ENCODE peak calls at places on chromosome 1, in four cellular contexts. One of them, this sample, is unnamed.

GRCh38 chr1:35461966-35462651 is 95.1 kb downstream of the KIAA0319L start:
- DNase-seq in HTR-8/SVneo: no peak
- DNase-seq in AG04449: no peak
- DNase-seq in stimulated activated naive B cell treated with anti-CD40 and anti-IgM and Interleukin-4, amounts not matched to agents 10 μg/mL and 1 μg/mL and 100 μg/mL, for 72 hours: no peak
- DNase-seq in this sample: no peak

GRCh38 chr1:45822644-45823043 is 19.2 kb downstream of the MAST2 start:
- DNase-seq in HTR-8/SVneo: no peak
- DNase-seq in AG04449: no peak
- DNase-seq in stimulated activated naive B cell treated with anti-CD40 and anti-IgM and Interleukin-4, amounts not matched to agents 10 μg/mL and 1 μg/mL and 100 μg/mL, for 72 hours: no peak
- DNase-seq in this sample: no peak

GRCh38 chr1:82880506-82880905 is 1079.8 kb downstream of the ADGRL2 start:
- DNase-seq in HTR-8/SVneo: no peak
- DNase-seq in AG04449: no peak
- DNase-seq in stimulated activated naive B cell treated with anti-CD40 and anti-IgM and Interleukin-4, amounts not matched to agents 10 μg/mL and 1 μg/mL and 100 μg/mL, for 72 hours: no peak
- DNase-seq in this sample: no peak

GRCh38 chr1:77655431-77655974 is 27.0 kb downstream of the ZZZ3 start:
- DNase-seq in HTR-8/SVneo: no peak
- DNase-seq in AG04449: no peak
- DNase-seq in stimulated activated naive B cell treated with anti-CD40 and anti-IgM and Interleukin-4, amounts not matched to agents 10 μg/mL and 1 μg/mL and 100 μg/mL, for 72 hours: no peak
- DNase-seq in this sample: no peak

GRCh38 chr1:116154536-116154935 is 43.3 kb downstream of the MAB21L3 start:
- DNase-seq in HTR-8/SVneo: no peak
- DNase-seq in AG04449: no peak
- DNase-seq in stimulated activated naive B cell treated with anti-CD40 and anti-IgM and Interleukin-4, amounts not matched to agents 10 μg/mL and 1 μg/mL and 100 μg/mL, for 72 hours: no peak
- DNase-seq in this sample: no peak

GRCh38 chr1:21955474-21956281 is 18.6 kb upstream of the HSPG2 start:
- DNase-seq in HTR-8/SVneo: no peak
- DNase-seq in AG04449: no peak
- DNase-seq in stimulated activated naive B cell treated with anti-CD40 and anti-IgM and Interleukin-4, amounts not matched to agents 10 μg/mL and 1 μg/mL and 100 μg/mL, for 72 hours: no peak
- DNase-seq in this sample: no peak

GRCh38 chr1:116382321-116382720 is 9.3 kb downstream of the ATP1A1 start:
- DNase-seq in HTR-8/SVneo: no peak
- DNase-seq in AG04449: no peak
- DNase-seq in stimulated activated naive B cell treated with anti-CD40 and anti-IgM and Interleukin-4, amounts not matched to agents 10 μg/mL and 1 μg/mL and 100 μg/mL, for 72 hours: no peak
- DNase-seq in this sample: no peak

GRCh38 chr1:53602376-53602775 is 136.6 kb downstream of the GLIS1 start:
- DNase-seq in HTR-8/SVneo: no peak
- DNase-seq in AG04449: no peak
- DNase-seq in stimulated activated naive B cell treated with anti-CD40 and anti-IgM and Interleukin-4, amounts not matched to agents 10 μg/mL and 1 μg/mL and 100 μg/mL, for 72 hours: no peak
- DNase-seq in this sample: no peak

GRCh38 chr1:211653329-211653728 is 22.1 kb downstream of the NEK2 start:
- DNase-seq in HTR-8/SVneo: no peak
- DNase-seq in AG04449: no peak
- DNase-seq in stimulated activated naive B cell treated with anti-CD40 and anti-IgM and Interleukin-4, amounts not matched to agents 10 μg/mL and 1 μg/mL and 100 μg/mL, for 72 hours: no peak
- DNase-seq in this sample: no peak

GRCh38 chr1:223707270-223708000 is 4.9 kb upstream of the CAPN2 start:
- DNase-seq in HTR-8/SVneo: peak
- DNase-seq in AG04449: peak
- DNase-seq in stimulated activated naive B cell treated with anti-CD40 and anti-IgM and Interleukin-4, amounts not matched to agents 10 μg/mL and 1 μg/mL and 100 μg/mL, for 72 hours: no peak
- DNase-seq in this sample: peak

GRCh38 chr1:228154685-228155571 is 5.2 kb downstream of the GJC2 start:
- DNase-seq in HTR-8/SVneo: no peak
- DNase-seq in AG04449: no peak
- DNase-seq in stimulated activated naive B cell treated with anti-CD40 and anti-IgM and Interleukin-4, amounts not matched to agents 10 μg/mL and 1 μg/mL and 100 μg/mL, for 72 hours: no peak
- DNase-seq in this sample: no peak

GRCh38 chr1:94734963-94735899 is 84.9 kb upstream of the SLC44A3 start:
- DNase-seq in HTR-8/SVneo: peak
- DNase-seq in AG04449: peak
- DNase-seq in stimulated activated naive B cell treated with anti-CD40 and anti-IgM and Interleukin-4, amounts not matched to agents 10 μg/mL and 1 μg/mL and 100 μg/mL, for 72 hours: no peak
- DNase-seq in this sample: no peak

GRCh38 chr1:232751393-232752140 is 53.6 kb upstream of the MAP10 start:
- DNase-seq in HTR-8/SVneo: no peak
- DNase-seq in AG04449: no peak
- DNase-seq in stimulated activated naive B cell treated with anti-CD40 and anti-IgM and Interleukin-4, amounts not matched to agents 10 μg/mL and 1 μg/mL and 100 μg/mL, for 72 hours: no peak
- DNase-seq in this sample: no peak

GRCh38 chr1:63980706-63981407 is 207.0 kb downstream of the ROR1 start:
- DNase-seq in HTR-8/SVneo: no peak
- DNase-seq in AG04449: no peak
- DNase-seq in stimulated activated naive B cell treated with anti-CD40 and anti-IgM and Interleukin-4, amounts not matched to agents 10 μg/mL and 1 μg/mL and 100 μg/mL, for 72 hours: no peak
- DNase-seq in this sample: no peak

GRCh38 chr1:116759636-116760035 is 5.4 kb downstream of the CD2 start:
- DNase-seq in HTR-8/SVneo: no peak
- DNase-seq in AG04449: no peak
- DNase-seq in stimulated activated naive B cell treated with anti-CD40 and anti-IgM and Interleukin-4, amounts not matched to agents 10 μg/mL and 1 μg/mL and 100 μg/mL, for 72 hours: no peak
- DNase-seq in this sample: no peak

GRCh38 chr1:8422439-8423133 is 104.7 kb downstream of the SLC45A1 start:
- DNase-seq in HTR-8/SVneo: peak
- DNase-seq in AG04449: no peak
- DNase-seq in stimulated activated naive B cell treated with anti-CD40 and anti-IgM and Interleukin-4, amounts not matched to agents 10 μg/mL and 1 μg/mL and 100 μg/mL, for 72 hours: no peak
- DNase-seq in this sample: no peak

GRCh38 chr1:169529068-169529642 is 43.4 kb upstream of the SLC19A2 start:
- DNase-seq in HTR-8/SVneo: no peak
- DNase-seq in AG04449: no peak
- DNase-seq in stimulated activated naive B cell treated with anti-CD40 and anti-IgM and Interleukin-4, amounts not matched to agents 10 μg/mL and 1 μg/mL and 100 μg/mL, for 72 hours: no peak
- DNase-seq in this sample: no peak

GRCh38 chr1:24465099-24465498 is 37.5 kb upstream of the RCAN3 start:
- DNase-seq in HTR-8/SVneo: no peak
- DNase-seq in AG04449: no peak
- DNase-seq in stimulated activated naive B cell treated with anti-CD40 and anti-IgM and Interleukin-4, amounts not matched to agents 10 μg/mL and 1 μg/mL and 100 μg/mL, for 72 hours: no peak
- DNase-seq in this sample: no peak

GRCh38 chr1:184672013-184672726 is 82.5 kb downstream of the EDEM3 start:
- DNase-seq in HTR-8/SVneo: no peak
- DNase-seq in AG04449: no peak
- DNase-seq in stimulated activated naive B cell treated with anti-CD40 and anti-IgM and Interleukin-4, amounts not matched to agents 10 μg/mL and 1 μg/mL and 100 μg/mL, for 72 hours: no peak
- DNase-seq in this sample: no peak

GRCh38 chr1:236207569-236207968 is 65.2 kb downstream of the GPR137B start:
- DNase-seq in HTR-8/SVneo: no peak
- DNase-seq in AG04449: no peak
- DNase-seq in stimulated activated naive B cell treated with anti-CD40 and anti-IgM and Interleukin-4, amounts not matched to agents 10 μg/mL and 1 μg/mL and 100 μg/mL, for 72 hours: no peak
- DNase-seq in this sample: no peak

GRCh38 chr1:93904228-93904627 is 5.0 kb downstream of the GCLM start:
- DNase-seq in HTR-8/SVneo: no peak
- DNase-seq in AG04449: no peak
- DNase-seq in stimulated activated naive B cell treated with anti-CD40 and anti-IgM and Interleukin-4, amounts not matched to agents 10 μg/mL and 1 μg/mL and 100 μg/mL, for 72 hours: no peak
- DNase-seq in this sample: no peak

GRCh38 chr1:234600418-234601216 is 9.4 kb downstream of the IRF2BP2 start:
- DNase-seq in HTR-8/SVneo: no peak
- DNase-seq in AG04449: no peak
- DNase-seq in stimulated activated naive B cell treated with anti-CD40 and anti-IgM and Interleukin-4, amounts not matched to agents 10 μg/mL and 1 μg/mL and 100 μg/mL, for 72 hours: no peak
- DNase-seq in this sample: no peak

GRCh38 chr1:156948708-156949107 is 28.3 kb downstream of the LRRC71 start:
- DNase-seq in HTR-8/SVneo: no peak
- DNase-seq in AG04449: no peak
- DNase-seq in stimulated activated naive B cell treated with anti-CD40 and anti-IgM and Interleukin-4, amounts not matched to agents 10 μg/mL and 1 μg/mL and 100 μg/mL, for 72 hours: no peak
- DNase-seq in this sample: no peak

GRCh38 chr1:151399890-151400235 is 490 bp downstream of the PSMB4 start:
- DNase-seq in HTR-8/SVneo: no peak
- DNase-seq in AG04449: no peak
- DNase-seq in stimulated activated naive B cell treated with anti-CD40 and anti-IgM and Interleukin-4, amounts not matched to agents 10 μg/mL and 1 μg/mL and 100 μg/mL, for 72 hours: no peak
- DNase-seq in this sample: no peak

GRCh38 chr1:206686486-206687249 is 2.0 kb downstream of the MAPKAPK2 start:
- DNase-seq in HTR-8/SVneo: no peak
- DNase-seq in AG04449: no peak
- DNase-seq in stimulated activated naive B cell treated with anti-CD40 and anti-IgM and Interleukin-4, amounts not matched to agents 10 μg/mL and 1 μg/mL and 100 μg/mL, for 72 hours: no peak
- DNase-seq in this sample: no peak